ENCODE peak calls at places on chromosomes 1 and 21, in six cellular contexts. One of them, this sample, is unnamed.

GRCh38 chr1:204829133-204829532 is 41.5 kb upstream of the NFASC start:
- DNase-seq in H9: peak; percentile 51
- DNase-seq in naive thymus-derived CD4-positive, alpha-beta T cell: no peak
- DNase-seq in A549: no peak
- DNase-seq in Peyer's patch: no peak
- DNase-seq in GM23248: peak; percentile 34
- DNase-seq in this sample: no peak

GRCh38 chr1:89912073-89912472 is 82.8 kb upstream of the ZNF326 start:
- DNase-seq in Peyer's patch: no peak
- DNase-seq in GM23248: no peak
- DNase-seq in A549: no peak
- DNase-seq in naive thymus-derived CD4-positive, alpha-beta T cell: no peak
- DNase-seq in H9: no peak
- DNase-seq in this sample: no peak

GRCh38 chr1:10019561-10019960 is 13.2 kb upstream of the UBE4B start:
- DNase-seq in naive thymus-derived CD4-positive, alpha-beta T cell: no peak
- DNase-seq in GM23248: no peak
- DNase-seq in A549: no peak
- DNase-seq in H9: no peak
- DNase-seq in Peyer's patch: no peak
- DNase-seq in this sample: no peak

GRCh38 chr1:200488375-200489165 is 78.7 kb upstream of the ZNF281 start:
- DNase-seq in Peyer's patch: no peak
- DNase-seq in A549: peak; percentile 84
- DNase-seq in naive thymus-derived CD4-positive, alpha-beta T cell: peak; percentile 61
- DNase-seq in H9: peak; percentile 65
- DNase-seq in GM23248: peak; percentile 89
- DNase-seq in this sample: no peak

GRCh38 chr1:11703357-11704225 is 12.1 kb downstream of the DRAXIN start:
- DNase-seq in Peyer's patch: no peak
- DNase-seq in H9: no peak
- DNase-seq in GM23248: no peak
- DNase-seq in A549: no peak
- DNase-seq in naive thymus-derived CD4-positive, alpha-beta T cell: no peak
- DNase-seq in this sample: no peak

GRCh38 chr1:8571200-8571984 is 246.0 kb downstream of the RERE start:
- DNase-seq in H9: no peak
- DNase-seq in Peyer's patch: no peak
- DNase-seq in naive thymus-derived CD4-positive, alpha-beta T cell: no peak
- DNase-seq in GM23248: peak; percentile 77
- DNase-seq in A549: peak; percentile 20
- DNase-seq in this sample: no peak

GRCh38 chr1:202658251-202658650 is 52.0 kb downstream of the SYT2 start:
- DNase-seq in Peyer's patch: no peak
- DNase-seq in A549: no peak
- DNase-seq in H9: no peak
- DNase-seq in naive thymus-derived CD4-positive, alpha-beta T cell: no peak
- DNase-seq in GM23248: no peak
- DNase-seq in this sample: no peak

GRCh38 chr1:229155472-229155871 is 115.4 kb upstream of the RAB4A start:
- DNase-seq in naive thymus-derived CD4-positive, alpha-beta T cell: peak; percentile 45
- DNase-seq in Peyer's patch: no peak
- DNase-seq in GM23248: no peak
- DNase-seq in A549: no peak
- DNase-seq in H9: no peak
- DNase-seq in this sample: no peak

GRCh38 chr1:1202831-1203560 is 3.4 kb downstream of the TNFRSF18 start:
- DNase-seq in H9: peak; percentile 30
- DNase-seq in GM23248: no peak
- DNase-seq in naive thymus-derived CD4-positive, alpha-beta T cell: no peak
- DNase-seq in Peyer's patch: no peak
- DNase-seq in A549: no peak
- DNase-seq in this sample: no peak

GRCh38 chr1:233598891-233599541 is 14.9 kb upstream of the KCNK1 start:
- DNase-seq in GM23248: peak; percentile 39
- DNase-seq in naive thymus-derived CD4-positive, alpha-beta T cell: no peak
- DNase-seq in Peyer's patch: no peak
- DNase-seq in H9: no peak
- DNase-seq in A549: no peak
- DNase-seq in this sample: no peak

GRCh38 chr1:26500488-26501175 is 28.4 kb downstream of the HMGN2 start:
- DNase-seq in A549: peak; percentile 85
- DNase-seq in H9: peak; percentile 89
- DNase-seq in Peyer's patch: peak; percentile 97
- DNase-seq in GM23248: peak; percentile 85
- DNase-seq in naive thymus-derived CD4-positive, alpha-beta T cell: peak; percentile 86
- DNase-seq in this sample: peak; percentile 38

GRCh38 chr1:22254756-22255155 is 111.9 kb upstream of the WNT4 start:
- DNase-seq in H9: no peak
- DNase-seq in Peyer's patch: no peak
- DNase-seq in A549: no peak
- DNase-seq in naive thymus-derived CD4-positive, alpha-beta T cell: no peak
- DNase-seq in GM23248: no peak
- DNase-seq in this sample: no peak

GRCh38 chr1:160127865-160128523 is 12.4 kb downstream of the ATP1A2 start:
- DNase-seq in naive thymus-derived CD4-positive, alpha-beta T cell: no peak
- DNase-seq in Peyer's patch: no peak
- DNase-seq in A549: peak; percentile 41
- DNase-seq in GM23248: peak; percentile 86
- DNase-seq in H9: no peak
- DNase-seq in this sample: no peak

GRCh38 chr1:115833806-115834205 is 7.1 kb downstream of the NHLH2 start:
- DNase-seq in H9: peak; percentile 60
- DNase-seq in naive thymus-derived CD4-positive, alpha-beta T cell: no peak
- DNase-seq in Peyer's patch: no peak
- DNase-seq in GM23248: no peak
- DNase-seq in A549: no peak
- DNase-seq in this sample: no peak

GRCh38 chr1:18875107-18875795 is 15.8 kb upstream of the TAS1R2 start:
- DNase-seq in Peyer's patch: peak; percentile 88
- DNase-seq in naive thymus-derived CD4-positive, alpha-beta T cell: peak; percentile 62
- DNase-seq in GM23248: peak; percentile 84
- DNase-seq in H9: peak; percentile 91
- DNase-seq in A549: peak; percentile 87
- DNase-seq in this sample: peak; percentile 28

GRCh38 chr1:3816331-3817137 is 20.2 kb upstream of the LRRC47 start:
- DNase-seq in A549: no peak
- DNase-seq in H9: no peak
- DNase-seq in naive thymus-derived CD4-positive, alpha-beta T cell: no peak
- DNase-seq in GM23248: no peak
- DNase-seq in Peyer's patch: no peak
- DNase-seq in this sample: no peak

GRCh38 chr1:59290173-59290954 is 6.5 kb upstream of the FGGY start:
- DNase-seq in A549: peak; percentile 68
- DNase-seq in naive thymus-derived CD4-positive, alpha-beta T cell: no peak
- DNase-seq in Peyer's patch: no peak
- DNase-seq in H9: peak; percentile 73
- DNase-seq in GM23248: peak; percentile 41
- DNase-seq in this sample: no peak

GRCh38 chr1:210373878-210374599 is 45.3 kb downstream of the HHAT start:
- DNase-seq in H9: peak; percentile 91
- DNase-seq in Peyer's patch: no peak
- DNase-seq in naive thymus-derived CD4-positive, alpha-beta T cell: peak; percentile 12
- DNase-seq in GM23248: peak; percentile 88
- DNase-seq in A549: peak; percentile 97
- DNase-seq in this sample: no peak

GRCh38 chr1:178341218-178341956 is 155.4 kb downstream of the CLEC20A start:
- DNase-seq in GM23248: peak; percentile 96
- DNase-seq in H9: peak; percentile 91
- DNase-seq in A549: peak; percentile 48
- DNase-seq in Peyer's patch: no peak
- DNase-seq in naive thymus-derived CD4-positive, alpha-beta T cell: no peak
- DNase-seq in this sample: peak; percentile 43

GRCh38 chr1:14507227-14507626 is 91.3 kb upstream of the KAZN start:
- DNase-seq in naive thymus-derived CD4-positive, alpha-beta T cell: no peak
- DNase-seq in A549: no peak
- DNase-seq in H9: no peak
- DNase-seq in GM23248: no peak
- DNase-seq in Peyer's patch: no peak
- DNase-seq in this sample: no peak

GRCh38 chr1:90336552-90337324 is 341.8 kb downstream of the ZNF326 start:
- DNase-seq in A549: no peak
- DNase-seq in Peyer's patch: no peak
- DNase-seq in H9: no peak
- DNase-seq in GM23248: no peak
- DNase-seq in naive thymus-derived CD4-positive, alpha-beta T cell: no peak
- DNase-seq in this sample: no peak

GRCh38 chr21:31347435-31348032 is 3.5 kb upstream of the TIAM1 start:
- DNase-seq in A549: peak; percentile 42
- DNase-seq in H9: no peak
- DNase-seq in naive thymus-derived CD4-positive, alpha-beta T cell: no peak
- DNase-seq in Peyer's patch: no peak
- DNase-seq in GM23248: peak; percentile 47
- DNase-seq in this sample: no peak

GRCh38 chr1:11354893-11355593 is 82.0 kb downstream of the UBIAD1 start:
- DNase-seq in naive thymus-derived CD4-positive, alpha-beta T cell: no peak
- DNase-seq in Peyer's patch: no peak
- DNase-seq in H9: no peak
- DNase-seq in A549: no peak
- DNase-seq in GM23248: no peak
- DNase-seq in this sample: no peak

GRCh38 chr1:31795801-31796621 is 19.8 kb downstream of the SPOCD1 start:
- DNase-seq in naive thymus-derived CD4-positive, alpha-beta T cell: no peak
- DNase-seq in Peyer's patch: peak; percentile 35
- DNase-seq in H9: no peak
- DNase-seq in GM23248: peak; percentile 87
- DNase-seq in A549: peak; percentile 17
- DNase-seq in this sample: no peak

GRCh38 chr1:3551711-3552110 is 59.6 kb downstream of the MEGF6 start:
- DNase-seq in H9: no peak
- DNase-seq in naive thymus-derived CD4-positive, alpha-beta T cell: no peak
- DNase-seq in GM23248: no peak
- DNase-seq in A549: no peak
- DNase-seq in Peyer's patch: no peak
- DNase-seq in this sample: no peak

DNA sequence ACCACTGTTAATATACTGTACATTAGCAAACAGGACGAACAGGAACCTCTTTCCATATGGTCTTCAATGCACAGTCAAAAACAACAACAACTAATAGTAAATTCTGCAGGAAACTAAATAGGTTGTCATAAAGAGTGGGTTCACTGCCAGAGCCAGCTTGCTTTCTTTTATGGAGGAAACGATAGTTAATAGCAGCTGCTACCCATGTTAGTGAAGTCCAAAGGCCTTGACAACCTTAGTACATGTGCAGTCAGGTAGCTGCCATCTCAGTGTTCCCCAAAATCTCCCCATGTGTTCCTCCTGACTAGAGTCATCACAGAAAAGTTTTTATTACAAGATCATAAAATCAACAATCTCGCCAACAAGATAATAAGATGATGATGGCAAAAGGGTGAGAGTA is 16.6 kb upstream of the ADORA3 start:
- DNase-seq in Peyer's patch: no peak
- DNase-seq in GM23248: no peak
- DNase-seq in A549: no peak
- DNase-seq in naive thymus-derived CD4-positive, alpha-beta T cell: no peak
- DNase-seq in H9: no peak
- DNase-seq in this sample: no peak
- H3K4me1 ChIP-seq in Peyer's patch: peaks cover 11% of the 10 kb centered on the region
- H3K4me1 ChIP-seq in GM23248: no peaks in the 10 kb centered on the region
- H3K4me1 ChIP-seq in A549: no peaks in the 10 kb centered on the region
- H3K4me1 ChIP-seq in naive thymus-derived CD4-positive, alpha-beta T cell: peaks cover 21% of the 10 kb centered on the region
- H3K4me1 ChIP-seq in H9: no peaks in the 10 kb centered on the region
- H3K4me1 ChIP-seq in this sample: peaks cover 6% of the 10 kb centered on the region

GRCh38 chr1:156476501-156477298 is 23.9 kb downstream of the MEF2D start:
- DNase-seq in naive thymus-derived CD4-positive, alpha-beta T cell: no peak
- DNase-seq in GM23248: peak; percentile 76
- DNase-seq in A549: peak; percentile 61
- DNase-seq in Peyer's patch: no peak
- DNase-seq in H9: peak; percentile 81
- DNase-seq in this sample: no peak
- H3K4me1 ChIP-seq in naive thymus-derived CD4-positive, alpha-beta T cell: peaks cover 13% of the 10 kb centered on the region
- H3K4me1 ChIP-seq in GM23248: peaks cover 31% of the 10 kb centered on the region
- H3K4me1 ChIP-seq in A549: peaks cover 37% of the 10 kb centered on the region
- H3K4me1 ChIP-seq in Peyer's patch: no peaks in the 10 kb centered on the region
- H3K4me1 ChIP-seq in H9: no peaks in the 10 kb centered on the region
- H3K4me1 ChIP-seq in this sample: peaks cover 83% of the 10 kb centered on the region

DNA sequence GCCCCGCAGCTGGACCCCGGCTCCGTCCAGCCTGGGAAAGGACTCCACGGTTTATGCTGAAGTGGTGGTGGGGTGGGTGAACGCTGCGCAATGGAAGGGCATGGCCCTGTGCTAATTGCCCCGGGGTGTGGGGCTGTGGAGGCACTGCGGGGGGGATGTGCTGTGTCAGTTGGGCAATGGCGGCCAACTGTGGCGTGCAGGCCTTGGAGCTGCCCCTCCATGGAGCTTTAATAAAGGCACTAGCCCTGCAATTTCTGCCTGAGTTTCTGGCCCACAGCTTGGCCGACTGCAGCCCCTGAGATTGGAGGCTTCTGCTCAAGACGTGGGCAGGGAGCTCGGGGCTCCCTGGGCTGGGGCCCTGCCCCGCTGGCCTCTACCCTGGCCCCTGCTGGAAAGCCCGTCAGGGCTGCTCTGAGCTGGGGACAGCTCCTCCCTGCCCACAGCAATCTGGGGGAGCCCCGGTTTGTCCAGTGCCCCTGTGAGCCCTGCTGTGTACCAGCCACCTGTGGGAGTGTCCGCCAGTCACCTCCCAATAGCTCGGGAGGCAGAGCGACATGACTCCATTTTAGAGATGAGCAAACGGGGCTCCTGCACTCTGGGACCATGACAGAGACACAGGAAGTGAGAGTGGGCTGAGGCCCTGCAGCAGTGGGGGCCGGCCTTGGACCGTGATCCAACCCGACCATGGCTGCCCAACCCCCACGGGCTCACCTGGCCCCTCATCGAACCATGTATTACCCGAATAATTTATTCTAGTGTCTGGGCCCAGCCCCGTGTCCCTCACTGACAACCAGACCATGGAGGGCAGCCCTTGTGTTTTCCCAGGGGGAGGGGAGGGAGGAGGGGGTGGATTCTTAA is 8.7 kb upstream of the TNFRSF14 start:
- DNase-seq in naive thymus-derived CD4-positive, alpha-beta T cell: peak; percentile 53
- DNase-seq in Peyer's patch: peak; percentile 70
- DNase-seq in A549: no peak
- DNase-seq in GM23248: peak; percentile 32
- DNase-seq in H9: no peak
- DNase-seq in this sample: no peak
- H3K4me1 ChIP-seq in naive thymus-derived CD4-positive, alpha-beta T cell: peaks cover 18% of the 10 kb centered on the region
- H3K4me1 ChIP-seq in Peyer's patch: peaks cover 32% of the 10 kb centered on the region
- H3K4me1 ChIP-seq in A549: peaks cover 32% of the 10 kb centered on the region
- H3K4me1 ChIP-seq in GM23248: peaks cover 10% of the 10 kb centered on the region
- H3K4me1 ChIP-seq in H9: no peaks in the 10 kb centered on the region
- H3K4me1 ChIP-seq in this sample: peaks cover 16% of the 10 kb centered on the region

GRCh38 chr1:41843378-41843777 is 75.3 kb downstream of the HIVEP3 start:
- DNase-seq in H9: no peak
- DNase-seq in naive thymus-derived CD4-positive, alpha-beta T cell: no peak
- DNase-seq in GM23248: peak; percentile 75
- DNase-seq in Peyer's patch: no peak
- DNase-seq in A549: no peak
- DNase-seq in this sample: no peak

GRCh38 chr1:41840592-41841246 is 78.0 kb downstream of the HIVEP3 start:
- DNase-seq in GM23248: peak; percentile 29
- DNase-seq in A549: no peak
- DNase-seq in naive thymus-derived CD4-positive, alpha-beta T cell: no peak
- DNase-seq in Peyer's patch: no peak
- DNase-seq in H9: no peak
- DNase-seq in this sample: no peak

GRCh38 chr1:41844781-41845180 is 73.9 kb downstream of the HIVEP3 start:
- DNase-seq in A549: no peak
- DNase-seq in H9: no peak
- DNase-seq in naive thymus-derived CD4-positive, alpha-beta T cell: no peak
- DNase-seq in Peyer's patch: no peak
- DNase-seq in GM23248: no peak
- DNase-seq in this sample: no peak

GRCh38 chr1:41844255-41844654 is 74.5 kb downstream of the HIVEP3 start:
- DNase-seq in Peyer's patch: no peak
- DNase-seq in naive thymus-derived CD4-positive, alpha-beta T cell: no peak
- DNase-seq in GM23248: no peak
- DNase-seq in A549: no peak
- DNase-seq in H9: no peak
- DNase-seq in this sample: no peak

GRCh38 chr1:41842282-41842681 is 76.4 kb downstream of the HIVEP3 start:
- DNase-seq in naive thymus-derived CD4-positive, alpha-beta T cell: no peak
- DNase-seq in Peyer's patch: no peak
- DNase-seq in H9: no peak
- DNase-seq in GM23248: no peak
- DNase-seq in A549: no peak
- DNase-seq in this sample: no peak
- H3K4me1 ChIP-seq in naive thymus-derived CD4-positive, alpha-beta T cell: no peaks in the 10 kb centered on the region
- H3K4me1 ChIP-seq in Peyer's patch: no peaks in the 10 kb centered on the region
- H3K4me1 ChIP-seq in H9: peaks cover 5% of the 10 kb centered on the region
- H3K4me1 ChIP-seq in GM23248: peaks cover 19% of the 10 kb centered on the region
- H3K4me1 ChIP-seq in A549: peaks cover 7% of the 10 kb centered on the region
- H3K4me1 ChIP-seq in this sample: no peaks in the 10 kb centered on the region